ENCODE peak calls at places on chromosomes 7 and 10, in six cellular contexts. F, X, H, T, S and O are unnamed samples.

GRCh38 chr7:82410461-82410860 is 33.1 kb downstream of the CACNA2D1 start:
- DNase-seq in F (no peak), X (no peak), H (no peak), T (no peak), S (peak), O (peak)

GRCh38 chr10:14186245-14186644 is 144.5 kb downstream of the FRMD4A start:
- DNase-seq in F (peak), X (no peak), H (no peak), T (no peak), S (peak), O (peak)

GRCh38 chr10:79162861-79163662 is 94.3 kb downstream of the ZMIZ1 start:
- DNase-seq in F (peak), X (no peak), H (peak), T (no peak), S (no peak), O (no peak)

GRCh38 chr10:95660283-95660682 is 3.8 kb upstream of the ALDH18A1 start:
- DNase-seq in F (peak), X (no peak), H (no peak), T (no peak), S (no peak), O (no peak)

GRCh38 chr7:140079121-140079536 is 16.4 kb upstream of the PARP12 start:
- DNase-seq in F (peak), X (no peak), H (peak), T (peak), S (no peak), O (peak)

GRCh38 chr10:9824546-9825164 is 1193.0 kb upstream of the CELF2 start:
- DNase-seq in F (no peak), X (no peak), H (no peak), T (no peak), S (no peak), O (peak)

GRCh38 chr7:152435384-152436278 is at the start of gene KMT2C:
- DNase-seq in F (peak), X (no peak), H (peak), T (peak), S (peak), O (peak)

GRCh38 chr7:6623589-6624245 is 8.3 kb downstream of the ZNF853 start:
- DNase-seq in F (no peak), X (no peak), H (no peak), T (no peak), S (peak), O (no peak)

GRCh38 chr10:31010062-31010461 is 21.6 kb downstream of the ZNF438 start:
- DNase-seq in F (no peak), X (no peak), H (peak), T (no peak), S (no peak), O (no peak)

GRCh38 chr10:62121197-62121550 is 147.5 kb downstream of the RTKN2 start:
- DNase-seq in F (peak), X (no peak), H (peak), T (no peak), S (no peak), O (no peak)

GRCh38 chr7:95520136-95520535 is 34.4 kb downstream of the ASB4 start:
- DNase-seq in F (no peak), X (no peak), H (no peak), T (no peak), S (no peak), O (no peak)

GRCh38 chr7:26664735-26665420 is 199.5 kb downstream of the SKAP2 start:
- DNase-seq in F (peak), X (no peak), H (peak), T (no peak), S (peak), O (no peak)

GRCh38 chr10:61262486-61263261 is 190.5 kb downstream of the TMEM26 start:
- DNase-seq in F (peak), X (no peak), H (peak), T (no peak), S (no peak), O (no peak)

DNA sequence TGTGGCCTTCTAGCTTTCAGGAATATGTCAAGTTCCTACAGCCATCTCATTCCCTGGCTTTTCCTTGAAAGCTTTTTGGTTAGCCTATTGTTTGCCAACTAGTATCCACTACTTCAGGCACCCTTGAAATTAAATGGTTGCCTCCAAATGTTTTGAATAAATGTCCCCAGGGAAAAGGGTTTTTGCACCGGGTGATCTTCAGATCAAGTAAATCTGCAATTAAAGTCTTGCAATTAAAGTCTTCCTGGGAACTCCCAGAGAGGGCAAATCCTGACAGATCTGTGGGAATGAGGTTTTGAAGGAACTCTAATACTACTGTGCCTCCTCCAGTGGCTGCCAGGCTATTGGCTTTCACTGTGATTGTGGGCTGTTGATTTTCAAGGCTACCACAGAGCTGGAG is 17.7 kb upstream of the ZNRF2 start:
- DNase-seq in F (no peak), X (no peak), H (no peak), T (no peak), S (no peak), O (no peak)
- H3K9ac ChIP-seq in F (no peak), X (no peak), H (no peak), T (no peak), S (no peak), O (no peak)

GRCh38 chr10:119412244-119412750 is 130.2 kb downstream of the RGS10 start:
- DNase-seq in F (peak), X (no peak), H (no peak), T (peak), S (no peak), O (no peak)
- TF ChIP-seq EZH2phosphoT487 in F (no peak), X (no peak), H (no peak), T (no peak), S (no peak), O (no peak)

DNA sequence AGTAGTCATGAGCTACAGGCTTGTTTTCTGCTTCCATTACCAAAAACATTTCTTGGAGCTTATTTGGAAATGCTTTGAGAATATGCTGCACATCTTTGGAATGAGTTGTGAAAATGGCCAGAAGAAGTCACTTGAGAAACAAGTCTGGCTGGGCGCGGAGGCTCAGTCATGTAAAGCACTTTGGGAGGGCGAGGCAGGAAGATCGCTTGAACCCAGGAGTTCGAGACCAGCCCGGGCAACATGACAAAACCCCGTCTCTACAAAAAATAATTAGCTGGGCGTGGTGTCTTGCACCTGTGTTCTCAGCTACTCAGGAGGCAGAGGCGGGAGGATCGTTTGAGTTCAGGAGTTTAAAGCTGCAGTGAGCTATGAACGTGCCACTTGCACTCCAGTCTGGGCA is 882 bp upstream of the CHCHD1 start:
- DNase-seq in F (peak), X (no peak), H (peak), T (no peak), S (peak), O (no peak)
- H3K9ac ChIP-seq in F (peak), X (peak), H (peak), T (peak), S (peak), O (peak)

GRCh38 chr10:111116762-111117445 is 40.1 kb downstream of the ADRA2A start:
- DNase-seq in F (no peak), X (no peak), H (no peak), T (no peak), S (no peak), O (no peak)

GRCh38 chr10:111117528-111118277 is 40.9 kb downstream of the ADRA2A start:
- DNase-seq in F (peak), X (no peak), H (no peak), T (no peak), S (no peak), O (no peak)

GRCh38 chr10:111119637-111120036 is 42.8 kb downstream of the ADRA2A start:
- DNase-seq in F (no peak), X (no peak), H (no peak), T (no peak), S (no peak), O (no peak)

GRCh38 chr10:111116211-111116610 is 39.4 kb downstream of the ADRA2A start:
- DNase-seq in F (no peak), X (no peak), H (no peak), T (no peak), S (no peak), O (no peak)

DNA sequence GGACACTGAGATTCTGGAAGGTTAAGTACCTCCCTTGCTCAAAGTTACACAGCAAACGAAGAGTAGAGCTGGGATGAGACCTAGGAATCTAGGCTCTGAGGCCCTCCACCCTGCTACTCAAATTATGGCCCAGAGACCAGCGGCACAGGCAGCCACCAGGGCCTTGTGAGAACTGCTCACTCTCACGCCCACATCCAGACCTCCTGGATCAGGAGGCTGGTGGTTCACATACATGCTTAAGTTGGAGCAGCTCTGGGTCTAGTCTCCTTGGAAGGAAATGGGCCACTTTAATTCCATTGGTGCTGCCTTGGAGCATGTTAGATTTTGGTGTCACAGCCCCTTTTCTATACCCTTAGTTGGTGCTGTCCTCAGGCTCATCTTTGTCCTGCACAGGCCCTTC is 41.9 kb downstream of the ADRA2A start:
- DNase-seq in F (no peak), X (no peak), H (no peak), T (no peak), S (no peak), O (no peak)
- TF ChIP-seq EZH2phosphoT487 in F (no peak), X (no peak), H (no peak), T (no peak), S (no peak), O (no peak)

GRCh38 chr7:105257338-105257737 is 131.4 kb downstream of the SRPK2 start:
- DNase-seq in F (no peak), X (no peak), H (peak), T (peak), S (peak), O (no peak)
- H3K9ac ChIP-seq in F (no peak), X (no peak), H (no peak), T (no peak), S (no peak), O (no peak)

GRCh38 chr10:126349676-126350075 is 38.6 kb downstream of the ADAM12 start:
- DNase-seq in F (no peak), X (no peak), H (no peak), T (no peak), S (no peak), O (no peak)

GRCh38 chr10:126349096-126349495 is 39.2 kb downstream of the ADAM12 start:
- DNase-seq in F (no peak), X (no peak), H (no peak), T (no peak), S (no peak), O (no peak)

GRCh38 chr10:126352446-126352845 is 35.8 kb downstream of the ADAM12 start:
- DNase-seq in F (no peak), X (no peak), H (no peak), T (no peak), S (no peak), O (no peak)

GRCh38 chr10:126351021-126351420 is 37.3 kb downstream of the ADAM12 start:
- DNase-seq in F (no peak), X (no peak), H (no peak), T (no peak), S (no peak), O (no peak)

DNA sequence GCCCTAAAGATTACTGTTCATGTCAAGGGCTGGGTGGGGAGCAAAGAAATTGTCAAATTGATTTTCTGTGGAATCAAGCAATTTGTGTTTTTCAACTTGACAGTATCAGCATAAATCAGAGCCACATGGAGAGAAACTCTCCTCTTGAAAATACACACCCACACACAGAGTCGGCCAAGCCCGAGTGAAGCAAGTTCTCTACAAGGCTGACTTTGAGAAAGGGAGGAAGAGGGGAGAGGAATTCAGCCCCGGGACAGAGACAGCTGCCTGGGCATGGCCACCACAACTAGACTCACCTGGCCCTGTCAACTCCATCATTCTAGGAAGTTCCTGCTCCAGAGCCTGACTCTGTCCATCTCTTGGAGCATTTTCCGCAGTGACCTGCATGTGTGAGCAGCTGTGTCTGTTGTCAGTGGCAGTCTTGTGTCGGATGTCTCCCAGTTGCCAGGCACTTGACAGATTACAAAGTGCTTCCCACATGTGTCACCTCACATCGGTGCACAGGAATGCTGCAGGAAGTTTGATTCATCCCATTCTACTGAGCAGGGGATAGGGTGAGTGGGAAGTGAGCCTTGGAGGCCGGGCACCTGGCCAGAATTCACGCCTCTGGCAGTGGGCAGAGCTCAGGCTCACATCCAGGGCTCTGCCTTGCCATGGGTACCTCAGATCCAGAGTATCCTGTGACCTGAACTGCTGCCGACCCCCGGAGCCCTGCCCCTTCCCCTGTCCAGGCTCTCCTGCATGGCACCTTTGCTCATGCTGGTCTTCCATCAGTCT is 37.9 kb downstream of the ADAM12 start:
- DNase-seq in F (peak), X (peak), H (peak), T (peak), S (no peak), O (no peak)
- TF ChIP-seq EZH2phosphoT487 in F (no peak), X (no peak), H (no peak), T (no peak), S (no peak), O (no peak)

GRCh38 chr10:80509108-80509402 is 28.6 kb upstream of the SH2D4B start:
- DNase-seq in F (no peak), X (no peak), H (no peak), T (no peak), S (no peak), O (no peak)

GRCh38 chr10:80509403-80510161 is 28.1 kb upstream of the SH2D4B start:
- DNase-seq in F (peak), X (no peak), H (no peak), T (no peak), S (no peak), O (no peak)

GRCh38 chr10:80506836-80507483 is 30.7 kb upstream of the SH2D4B start:
- DNase-seq in F (no peak), X (no peak), H (no peak), T (no peak), S (no peak), O (no peak)

GRCh38 chr10:80506189-80506575 is 31.5 kb upstream of the SH2D4B start:
- DNase-seq in F (peak), X (peak), H (no peak), T (no peak), S (no peak), O (no peak)

GRCh38 chr10:80507484-80507880 is 30.2 kb upstream of the SH2D4B start:
- DNase-seq in F (peak), X (no peak), H (no peak), T (no peak), S (no peak), O (no peak)
- H3K9ac ChIP-seq in F (no peak), X (no peak), H (no peak), T (no peak), S (no peak), O (no peak)